ENCODE peak calls at places on chromosomes 7 and 10, in nine cellular contexts. One of them, this sample, is unnamed.

GRCh38 chr7:114959931-114960330 is 38.0 kb downstream of the MDFIC start:
- DNase-seq in sigmoid colon: no peak
- DNase-seq in transverse colon: no peak
- DNase-seq in prostate gland: no peak
- DNase-seq in spleen: no peak
- DNase-seq in breast epithelium: no peak
- DNase-seq in stomach: no peak
- DNase-seq in HepG2: no peak
- DNase-seq in K562: no peak
- DNase-seq in this sample: no peak

GRCh38 chr10:64115471-64115870 is 594.3 kb downstream of the REEP3 start:
- DNase-seq in sigmoid colon: no peak
- DNase-seq in transverse colon: no peak
- DNase-seq in prostate gland: no peak
- DNase-seq in spleen: no peak
- DNase-seq in breast epithelium: no peak
- DNase-seq in stomach: no peak
- DNase-seq in HepG2: no peak
- DNase-seq in K562: no peak
- DNase-seq in this sample: no peak

GRCh38 chr10:121307411-121307980 is 290.7 kb downstream of the FGFR2 start:
- DNase-seq in sigmoid colon: no peak
- DNase-seq in transverse colon: no peak
- DNase-seq in prostate gland: no peak
- DNase-seq in spleen: no peak
- DNase-seq in breast epithelium: no peak
- DNase-seq in stomach: no peak
- DNase-seq in HepG2: no peak
- DNase-seq in K562: no peak
- DNase-seq in this sample: no peak

GRCh38 chr10:123393170-123393569 is 239.0 kb downstream of the BUB3 start:
- DNase-seq in sigmoid colon: no peak
- DNase-seq in transverse colon: no peak
- DNase-seq in prostate gland: no peak
- DNase-seq in spleen: no peak
- DNase-seq in breast epithelium: no peak
- DNase-seq in stomach: no peak
- DNase-seq in HepG2: no peak
- DNase-seq in K562: no peak
- DNase-seq in this sample: no peak

GRCh38 chr10:68297264-68297663 is 34.6 kb upstream of the HNRNPH3 start:
- DNase-seq in sigmoid colon: no peak
- DNase-seq in transverse colon: no peak
- DNase-seq in prostate gland: no peak
- DNase-seq in spleen: no peak
- DNase-seq in breast epithelium: no peak
- DNase-seq in stomach: no peak
- DNase-seq in HepG2: no peak
- DNase-seq in K562: no peak
- DNase-seq in this sample: no peak

GRCh38 chr10:91779011-91779605 is 19.1 kb upstream of the TNKS2 start:
- DNase-seq in sigmoid colon: no peak
- DNase-seq in transverse colon: no peak
- DNase-seq in prostate gland: no peak
- DNase-seq in spleen: no peak
- DNase-seq in breast epithelium: no peak
- DNase-seq in stomach: no peak
- DNase-seq in HepG2: no peak
- DNase-seq in K562: no peak
- DNase-seq in this sample: no peak

GRCh38 chr10:128318868-128319267 is 192.6 kb upstream of the MKI67 start:
- DNase-seq in sigmoid colon: no peak
- DNase-seq in transverse colon: no peak
- DNase-seq in prostate gland: no peak
- DNase-seq in spleen: no peak
- DNase-seq in breast epithelium: no peak
- DNase-seq in stomach: no peak
- DNase-seq in HepG2: no peak
- DNase-seq in K562: no peak
- DNase-seq in this sample: no peak

GRCh38 chr10:69343905-69344304 is 65.6 kb downstream of the HK1 start:
- DNase-seq in sigmoid colon: no peak
- DNase-seq in transverse colon: no peak
- DNase-seq in prostate gland: no peak
- DNase-seq in spleen: no peak
- DNase-seq in breast epithelium: no peak
- DNase-seq in stomach: no peak
- DNase-seq in HepG2: no peak
- DNase-seq in K562: no peak
- DNase-seq in this sample: no peak

GRCh38 chr10:10515479-10516204 is 502.0 kb upstream of the CELF2 start:
- DNase-seq in sigmoid colon: no peak
- DNase-seq in transverse colon: no peak
- DNase-seq in prostate gland: no peak
- DNase-seq in spleen: no peak
- DNase-seq in breast epithelium: no peak
- DNase-seq in stomach: no peak
- DNase-seq in HepG2: no peak
- DNase-seq in K562: no peak
- DNase-seq in this sample: no peak

GRCh38 chr10:13503745-13504463 is 24.9 kb downstream of the BEND7 start:
- DNase-seq in sigmoid colon: no peak
- DNase-seq in transverse colon: no peak
- DNase-seq in prostate gland: no peak
- DNase-seq in spleen: no peak
- DNase-seq in breast epithelium: no peak
- DNase-seq in stomach: no peak
- DNase-seq in HepG2: no peak
- DNase-seq in K562: no peak
- DNase-seq in this sample: no peak

GRCh38 chr10:119161680-119162079 is 3.8 kb downstream of the SFXN4 start:
- DNase-seq in sigmoid colon: peak
- DNase-seq in transverse colon: no peak
- DNase-seq in prostate gland: no peak
- DNase-seq in spleen: no peak
- DNase-seq in breast epithelium: no peak
- DNase-seq in stomach: no peak
- DNase-seq in HepG2: no peak
- DNase-seq in K562: peak
- DNase-seq in this sample: no peak

GRCh38 chr7:41425926-41426325 is 277.0 kb downstream of the INHBA start:
- DNase-seq in sigmoid colon: no peak
- DNase-seq in transverse colon: no peak
- DNase-seq in prostate gland: no peak
- DNase-seq in spleen: no peak
- DNase-seq in breast epithelium: no peak
- DNase-seq in stomach: no peak
- DNase-seq in HepG2: no peak
- DNase-seq in K562: no peak
- DNase-seq in this sample: no peak

GRCh38 chr7:142385528-142386340 is 127.9 kb upstream of the PRSS58 start:
- DNase-seq in sigmoid colon: no peak
- DNase-seq in transverse colon: peak
- DNase-seq in prostate gland: no peak
- DNase-seq in spleen: no peak
- DNase-seq in breast epithelium: no peak
- DNase-seq in stomach: no peak
- DNase-seq in HepG2: peak
- DNase-seq in K562: peak
- DNase-seq in this sample: no peak

GRCh38 chr10:21535494-21535818 is 1.4 kb downstream of the MLLT10 start:
- DNase-seq in sigmoid colon: no peak
- DNase-seq in transverse colon: no peak
- DNase-seq in prostate gland: no peak
- DNase-seq in spleen: no peak
- DNase-seq in breast epithelium: no peak
- DNase-seq in stomach: no peak
- DNase-seq in HepG2: no peak
- DNase-seq in K562: no peak
- DNase-seq in this sample: no peak

GRCh38 chr10:124916098-124916584 is 25.8 kb upstream of the ZRANB1 start:
- DNase-seq in sigmoid colon: no peak
- DNase-seq in transverse colon: no peak
- DNase-seq in prostate gland: no peak
- DNase-seq in spleen: no peak
- DNase-seq in breast epithelium: no peak
- DNase-seq in stomach: no peak
- DNase-seq in HepG2: no peak
- DNase-seq in K562: no peak
- DNase-seq in this sample: no peak

GRCh38 chr10:126080303-126080825 is 184.0 kb downstream of the FANK1 start:
- DNase-seq in sigmoid colon: no peak
- DNase-seq in transverse colon: no peak
- DNase-seq in prostate gland: no peak
- DNase-seq in spleen: no peak
- DNase-seq in breast epithelium: no peak
- DNase-seq in stomach: no peak
- DNase-seq in HepG2: no peak
- DNase-seq in K562: no peak
- DNase-seq in this sample: peak

GRCh38 chr7:16900212-16900768 is 18.5 kb upstream of the AGR3 start:
- DNase-seq in sigmoid colon: no peak
- DNase-seq in transverse colon: no peak
- DNase-seq in prostate gland: no peak
- DNase-seq in spleen: no peak
- DNase-seq in breast epithelium: no peak
- DNase-seq in stomach: no peak
- DNase-seq in HepG2: no peak
- DNase-seq in K562: no peak
- DNase-seq in this sample: no peak

GRCh38 chr7:156519070-156519469 is 121.5 kb upstream of the RNF32 start:
- DNase-seq in sigmoid colon: no peak
- DNase-seq in transverse colon: no peak
- DNase-seq in prostate gland: no peak
- DNase-seq in spleen: no peak
- DNase-seq in breast epithelium: no peak
- DNase-seq in stomach: no peak
- DNase-seq in HepG2: no peak
- DNase-seq in K562: no peak
- DNase-seq in this sample: no peak

GRCh38 chr7:156514851-156515250 is 125.7 kb upstream of the RNF32 start:
- DNase-seq in sigmoid colon: no peak
- DNase-seq in transverse colon: no peak
- DNase-seq in prostate gland: no peak
- DNase-seq in spleen: no peak
- DNase-seq in breast epithelium: no peak
- DNase-seq in stomach: no peak
- DNase-seq in HepG2: no peak
- DNase-seq in K562: no peak
- DNase-seq in this sample: no peak

GRCh38 chr7:156518466-156518865 is 122.1 kb upstream of the RNF32 start:
- DNase-seq in sigmoid colon: no peak
- DNase-seq in transverse colon: no peak
- DNase-seq in prostate gland: no peak
- DNase-seq in spleen: no peak
- DNase-seq in breast epithelium: no peak
- DNase-seq in stomach: no peak
- DNase-seq in HepG2: no peak
- DNase-seq in K562: no peak
- DNase-seq in this sample: no peak

GRCh38 chr7:156516791-156517378 is 123.7 kb upstream of the RNF32 start:
- DNase-seq in sigmoid colon: no peak
- DNase-seq in transverse colon: no peak
- DNase-seq in prostate gland: no peak
- DNase-seq in spleen: no peak
- DNase-seq in breast epithelium: no peak
- DNase-seq in stomach: no peak
- DNase-seq in HepG2: no peak
- DNase-seq in K562: no peak
- DNase-seq in this sample: no peak

GRCh38 chr7:156515911-156516790 is 124.4 kb upstream of the RNF32 start:
- DNase-seq in sigmoid colon: no peak
- DNase-seq in transverse colon: peak
- DNase-seq in prostate gland: no peak
- DNase-seq in spleen: no peak
- DNase-seq in breast epithelium: no peak
- DNase-seq in stomach: no peak
- DNase-seq in HepG2: peak
- DNase-seq in K562: no peak
- DNase-seq in this sample: no peak
- TF ChIP-seq POLR2A in sigmoid colon: no peak
- TF ChIP-seq POLR2A in transverse colon: peak
- TF ChIP-seq POLR2A in prostate gland: no peak
- TF ChIP-seq POLR2A in spleen: no peak
- TF ChIP-seq POLR2A in breast epithelium: no peak
- TF ChIP-seq POLR2A in stomach: no peak
- TF ChIP-seq POLR2A in HepG2: peak
- TF ChIP-seq POLR2A in K562: no peak
- TF ChIP-seq POLR2A in this sample: no peak

GRCh38 chr10:26441491-26442214 is 3.5 kb downstream of the APBB1IP start:
- DNase-seq in sigmoid colon: no peak
- DNase-seq in transverse colon: no peak
- DNase-seq in prostate gland: no peak
- DNase-seq in spleen: no peak
- DNase-seq in breast epithelium: no peak
- DNase-seq in stomach: no peak
- DNase-seq in HepG2: no peak
- DNase-seq in K562: no peak
- DNase-seq in this sample: no peak
- TF ChIP-seq CTCF in sigmoid colon: no peak
- TF ChIP-seq CTCF in transverse colon: no peak
- TF ChIP-seq CTCF in prostate gland: no peak
- TF ChIP-seq CTCF in spleen: no peak
- TF ChIP-seq CTCF in breast epithelium: no peak
- TF ChIP-seq CTCF in stomach: no peak
- TF ChIP-seq CTCF in HepG2: no peak
- TF ChIP-seq CTCF in K562: no peak
- TF ChIP-seq CTCF in this sample: no peak

GRCh38 chr10:6953131-6953834 is 373.2 kb upstream of the PRKCQ start:
- DNase-seq in sigmoid colon: peak
- DNase-seq in transverse colon: no peak
- DNase-seq in prostate gland: no peak
- DNase-seq in spleen: no peak
- DNase-seq in breast epithelium: peak
- DNase-seq in stomach: no peak
- DNase-seq in HepG2: no peak
- DNase-seq in K562: no peak
- DNase-seq in this sample: no peak
- TF ChIP-seq POLR2AphosphoS5 in sigmoid colon: no peak
- TF ChIP-seq POLR2AphosphoS5 in transverse colon: no peak
- TF ChIP-seq POLR2AphosphoS5 in prostate gland: no peak
- TF ChIP-seq POLR2AphosphoS5 in spleen: no peak
- TF ChIP-seq POLR2AphosphoS5 in breast epithelium: peak
- TF ChIP-seq POLR2AphosphoS5 in stomach: no peak
- TF ChIP-seq POLR2AphosphoS5 in HepG2: no peak
- TF ChIP-seq POLR2AphosphoS5 in K562: no peak
- TF ChIP-seq POLR2AphosphoS5 in this sample: no peak

GRCh38 chr7:127692200-127692599 is 40.2 kb downstream of the SND1 start:
- DNase-seq in sigmoid colon: no peak
- DNase-seq in transverse colon: no peak
- DNase-seq in prostate gland: no peak
- DNase-seq in spleen: no peak
- DNase-seq in breast epithelium: no peak
- DNase-seq in stomach: no peak
- DNase-seq in HepG2: no peak
- DNase-seq in K562: no peak
- DNase-seq in this sample: no peak
- TF ChIP-seq POLR2A in sigmoid colon: no peak
- TF ChIP-seq POLR2A in transverse colon: no peak
- TF ChIP-seq POLR2A in prostate gland: no peak
- TF ChIP-seq POLR2A in spleen: no peak
- TF ChIP-seq POLR2A in breast epithelium: no peak
- TF ChIP-seq POLR2A in stomach: no peak
- TF ChIP-seq POLR2A in HepG2: no peak
- TF ChIP-seq POLR2A in K562: no peak
- TF ChIP-seq POLR2A in this sample: no peak